ENCODE peak calls at places on chromosomes 3 and 15, in four cellular contexts. X, I, H and F are unnamed samples.

GRCh38 chr3:17014734-17015133 is 130.0 kb downstream of the PLCL2 start:
- DNase-seq in X (no peak), H (no peak), I (no peak), F (no peak)

GRCh38 chr3:104521606-104522336 is 844.9 kb upstream of the ALCAM start:
- DNase-seq in X (no peak), I (no peak), H (peak), F (no peak)

GRCh38 chr3:120524171-120524923 is 71.8 kb upstream of the NDUFB4 start:
- DNase-seq in X (peak), I (no peak), H (no peak), F (no peak)

GRCh38 chr3:16836505-16837237 is 48.1 kb upstream of the PLCL2 start:
- DNase-seq in H (no peak), X (peak), I (no peak), F (no peak)

GRCh38 chr3:10574101-10574615 is 68.8 kb upstream of the ATP2B2 start:
- DNase-seq in I (no peak), X (no peak), H (no peak), F (no peak)

GRCh38 chr15:33968224-33968623 is at the start of gene CHRM5:
- DNase-seq in H (no peak), I (no peak), X (no peak), F (no peak)

GRCh38 chr3:182608876-182609275 is 184.4 kb upstream of the ATP11B start:
- DNase-seq in I (no peak), X (no peak), H (no peak), F (no peak)

GRCh38 chr3:114866430-114866829 is 280.7 kb downstream of the ZBTB20 start:
- DNase-seq in I (no peak), X (no peak), H (no peak), F (no peak)

GRCh38 chr3:190848891-190849290 is 13.6 kb downstream of the GMNC start:
- DNase-seq in H (no peak), X (no peak), I (no peak), F (no peak)

GRCh38 chr3:16484216-16484615 is 29.3 kb downstream of the RFTN1 start:
- DNase-seq in X (peak), H (no peak), I (no peak), F (no peak)

GRCh38 chr3:48966367-48966766 is 23.7 kb upstream of the P4HTM start:
- DNase-seq in H (no peak), X (no peak), I (no peak), F (no peak)

GRCh38 chr3:45690331-45691035 is 1.3 kb downstream of the SACM1L start:
- DNase-seq in H (no peak), X (no peak), I (no peak), F (no peak)

GRCh38 chr3:24087469-24087868 is 142.4 kb downstream of the NR1D2 start:
- DNase-seq in H (no peak), I (no peak), X (no peak), F (no peak)

GRCh38 chr3:24086597-24087369 is 141.7 kb downstream of the NR1D2 start:
- DNase-seq in H (no peak), X (peak), I (no peak), F (no peak)

GRCh38 chr3:24088782-24089181 is 143.7 kb downstream of the NR1D2 start:
- DNase-seq in H (no peak), I (peak), X (peak), F (peak)
- TF ChIP-seq CTCF in H (no peak), I (peak), X (peak), F (no peak)

DNA sequence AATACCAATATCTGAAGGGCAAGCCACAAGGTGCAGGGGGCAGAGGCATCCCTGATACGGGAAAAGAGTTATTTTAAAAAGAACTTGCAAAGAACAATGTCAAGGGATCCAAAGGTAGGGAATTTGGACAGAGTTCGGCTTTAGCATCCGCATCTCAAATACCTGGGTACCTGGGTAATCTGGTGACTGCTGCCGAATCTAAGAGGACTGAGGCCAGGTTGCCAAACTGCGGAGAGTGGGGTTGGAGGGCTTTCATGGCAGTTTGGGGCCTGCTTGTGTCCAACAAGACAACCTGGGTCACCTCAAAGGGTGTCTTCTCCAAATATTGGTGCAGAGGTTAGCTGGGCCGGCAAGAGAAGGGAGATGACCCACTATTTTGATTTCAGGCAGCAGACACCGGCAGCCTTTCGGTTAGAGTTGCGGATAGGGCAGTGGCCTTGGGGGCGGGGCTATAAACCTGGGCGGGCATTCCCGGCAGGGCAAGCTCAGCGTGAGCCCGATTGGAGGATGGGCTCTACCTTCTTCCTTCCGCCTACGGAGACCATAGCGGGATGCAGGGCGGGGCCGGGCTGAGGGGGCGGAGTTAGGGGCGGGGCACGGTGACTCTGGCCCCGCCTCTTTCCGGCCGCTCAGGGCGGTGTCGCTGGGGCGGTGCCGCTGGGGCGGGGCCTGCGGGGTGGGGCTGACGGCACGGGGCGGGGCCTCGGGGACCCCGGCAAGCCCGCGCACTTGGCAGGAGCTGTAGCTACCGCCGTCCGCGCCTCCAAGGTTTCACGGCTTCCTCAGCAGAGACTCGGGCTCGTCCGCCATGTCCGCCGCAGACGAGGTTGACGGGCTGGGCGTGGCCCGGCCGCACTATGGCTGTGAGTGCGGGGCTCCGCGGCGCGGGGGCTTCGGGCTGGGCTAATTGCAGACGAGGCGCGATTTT is at the start of gene IQGAP1:
- DNase-seq in I (peak), H (peak), X (peak), F (peak)
- TF ChIP-seq CTCF in I (no peak), H (no peak), X (no peak), F (no peak)

GRCh38 chr15:25863067-25863967 is at the start of gene ATP10A:
- DNase-seq in X (peak), H (peak), I (no peak), F (no peak)

GRCh38 chr15:25863968-25864580 is 947 bp upstream of the ATP10A start:
- DNase-seq in I (no peak), X (no peak), H (no peak), F (no peak)

GRCh38 chr15:25860885-25861866 is 2.0 kb downstream of the ATP10A start:
- DNase-seq in X (peak), H (no peak), I (no peak), F (no peak)

GRCh38 chr15:25862087-25862468 is 1.0 kb downstream of the ATP10A start:
- DNase-seq in X (peak), I (no peak), H (no peak), F (no peak)

DNA sequence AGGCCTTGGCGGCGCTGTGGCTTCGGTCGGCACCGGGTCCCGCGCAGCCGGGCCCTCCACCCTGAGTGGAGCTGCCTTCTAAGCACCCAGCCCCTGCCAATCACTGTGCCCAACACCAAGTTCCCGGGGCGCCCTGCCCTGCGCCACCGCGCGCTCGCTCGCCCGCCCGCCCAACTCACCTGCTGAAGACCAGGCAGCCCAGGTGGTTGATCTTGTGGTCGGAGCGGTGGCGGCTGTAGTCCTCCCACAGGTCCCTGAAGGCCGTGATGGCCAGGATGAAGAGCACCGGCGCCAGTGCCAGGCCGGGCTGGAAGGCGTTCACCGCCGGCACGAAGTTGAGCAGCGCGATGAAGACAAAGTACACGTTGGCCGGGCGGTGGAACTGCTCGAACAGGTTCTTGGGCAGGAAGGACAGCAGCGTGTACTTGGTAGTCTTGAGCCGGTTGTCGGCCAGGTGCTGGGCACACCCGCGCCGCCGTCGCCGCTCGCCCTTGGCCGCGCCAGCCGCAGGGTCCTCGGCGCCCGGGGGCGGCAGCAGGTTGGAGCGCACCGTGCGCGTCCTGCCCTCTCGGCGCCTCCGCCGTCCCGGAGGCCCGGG is 559 bp downstream of the ATP10A start:
- DNase-seq in I (no peak), X (peak), H (no peak), F (peak)
- TF ChIP-seq CTCF in I (no peak), X (no peak), H (no peak), F (no peak)

GRCh38 chr3:156919818-156920217 is 93.7 kb downstream of the LEKR1 start:
- DNase-seq in H (no peak), I (no peak), X (no peak), F (no peak)
- TF ChIP-seq CTCF in H (no peak), I (no peak), X (no peak), F (no peak)

GRCh38 chr3:88150371-88150770 is 612 bp downstream of the C3orf38 start:
- DNase-seq in I (peak), H (no peak), X (no peak), F (peak)

GRCh38 chr3:88151358-88151757 is 1.6 kb downstream of the C3orf38 start:
- DNase-seq in I (peak), H (no peak), X (no peak), F (peak)

GRCh38 chr3:88149516-88150362 is at the start of gene C3orf38:
- DNase-seq in H (peak), X (peak), I (peak), F (peak)

GRCh38 chr3:88149146-88149515 is 628 bp upstream of the C3orf38 start:
- DNase-seq in X (peak), I (peak), H (no peak), F (no peak)

GRCh38 chr3:88150771-88151170 is 1.0 kb downstream of the C3orf38 start:
- DNase-seq in H (no peak), I (peak), X (no peak), F (peak)
- TF ChIP-seq CTCF in H (no peak), I (no peak), X (no peak), F (no peak)

GRCh38 chr3:53921296-53921695 is 29.6 kb upstream of the SELENOK start:
- DNase-seq in I (peak), X (peak), H (no peak), F (peak)
- TF ChIP-seq CTCF in I (peak), X (peak), H (no peak), F (peak)

GRCh38 chr3:25744477-25744876 is 38.8 kb downstream of the NGLY1 start:
- DNase-seq in X (no peak), I (no peak), H (no peak), F (no peak)
- TF ChIP-seq CTCF in X (no peak), I (no peak), H (no peak), F (no peak)

GRCh38 chr15:67884009-67884408 is 44.2 kb upstream of the RNU6-1 start:
- DNase-seq in X (no peak), H (no peak), I (no peak), F (no peak)

GRCh38 chr15:67880651-67881182 is 40.9 kb upstream of the RNU6-1 start:
- DNase-seq in I (no peak), X (no peak), H (peak), F (no peak)

GRCh38 chr15:67884514-67885225 is 44.8 kb upstream of the RNU6-1 start:
- DNase-seq in I (peak), H (peak), X (peak), F (peak)

GRCh38 chr15:67883228-67883773 is 43.5 kb upstream of the RNU6-1 start:
- DNase-seq in X (no peak), I (no peak), H (no peak), F (no peak)

DNA sequence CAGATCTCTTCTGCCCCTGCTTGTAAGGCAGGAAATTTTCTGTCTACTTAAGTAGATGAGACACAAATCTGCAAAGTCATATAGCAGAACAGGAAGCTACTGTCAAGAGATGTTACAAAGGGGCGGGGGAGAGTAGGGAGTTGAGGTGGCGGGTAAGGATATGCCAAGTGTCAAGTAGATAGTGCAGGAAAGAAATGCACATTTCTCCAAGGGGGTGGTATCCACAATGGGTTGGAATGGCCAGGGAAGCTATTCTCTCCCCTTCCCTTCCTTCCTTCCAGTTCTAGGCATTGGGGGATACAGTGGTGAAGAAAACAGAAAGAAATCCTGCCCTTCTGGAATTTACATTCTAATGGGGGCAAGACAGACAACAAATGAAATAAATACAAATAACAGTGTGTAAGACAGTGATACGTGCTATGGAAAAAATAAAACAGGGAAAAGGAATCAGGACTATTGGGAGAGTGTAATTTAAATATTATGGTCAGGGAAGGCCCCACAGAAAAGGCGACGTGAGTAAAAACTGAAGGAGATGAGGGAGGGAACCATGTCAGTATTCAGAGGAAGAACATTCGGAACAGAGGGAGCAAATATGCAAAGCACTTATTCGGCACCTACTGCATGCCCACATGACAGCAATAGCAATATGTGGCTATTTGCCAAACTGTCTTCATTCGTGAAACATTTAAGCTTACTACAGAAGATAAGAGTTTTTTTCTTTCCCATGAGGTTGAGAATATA is 42.8 kb upstream of the RNU6-1 start:
- DNase-seq in X (no peak), I (peak), H (no peak), F (peak)
- TF ChIP-seq CTCF in X (no peak), I (no peak), H (no peak), F (no peak)